ENCODE peak calls at places on chromosomes 12 and 14, in four cellular contexts. U is choroid plexus epithelial cell, L is HepG2, Q is heart left ventricle. T is an unnamed sample.
A peak's percentile ranks its signal among the peaks of the same experiment; 100 is the strongest.

GRCh38 chr14:61477845-61478438 is 156.6 kb downstream of the PRKCH start:
- DNase-seq in Q (peak; percentile 85), L (no peak), U (peak; percentile 85), T (peak; percentile 62)

GRCh38 chr12:15956413-15957185 is 45.5 kb downstream of the DERA start:
- DNase-seq in Q (no peak), U (no peak), L (no peak), T (no peak)

GRCh38 chr12:55724226-55724939 is 4.2 kb downstream of the RDH5 start:
- DNase-seq in U (peak; percentile 85), Q (no peak), L (peak; percentile 60), T (peak; percentile 74)

GRCh38 chr12:88493651-88494050 is 86.6 kb downstream of the KITLG start:
- DNase-seq in Q (no peak), U (peak; percentile 92), L (no peak), T (peak; percentile 86)

GRCh38 chr14:103104654-103105511 is 10.4 kb downstream of the EXOC3L4 start:
- DNase-seq in L (no peak), U (peak; percentile 66), Q (peak; percentile 64), T (peak; percentile 52)

GRCh38 chr12:3523058-3523457 is 32.1 kb downstream of the PRMT8 start:
- DNase-seq in U (peak; percentile 19), L (no peak), Q (no peak), T (no peak)

GRCh38 chr12:122197612-122197966 is 5.9 kb upstream of the B3GNT4 start:
- DNase-seq in L (no peak), U (peak; percentile 23), Q (no peak), T (no peak)

GRCh38 chr14:61433169-61433568 is 111.8 kb downstream of the PRKCH start:
- DNase-seq in U (no peak), Q (no peak), L (no peak), T (no peak)

GRCh38 chr12:87117516-87117915 is 861.3 kb upstream of the MGAT4C start:
- DNase-seq in L (no peak), U (no peak), Q (no peak), T (no peak)

GRCh38 chr12:44874981-44875416 is 1.1 kb downstream of the NELL2 start:
- DNase-seq in U (no peak), Q (no peak), L (no peak), T (no peak)

GRCh38 chr14:77241955-77242354 is 29.1 kb downstream of the NGB start:
- DNase-seq in Q (no peak), L (no peak), U (peak; percentile 11), T (no peak)

DNA sequence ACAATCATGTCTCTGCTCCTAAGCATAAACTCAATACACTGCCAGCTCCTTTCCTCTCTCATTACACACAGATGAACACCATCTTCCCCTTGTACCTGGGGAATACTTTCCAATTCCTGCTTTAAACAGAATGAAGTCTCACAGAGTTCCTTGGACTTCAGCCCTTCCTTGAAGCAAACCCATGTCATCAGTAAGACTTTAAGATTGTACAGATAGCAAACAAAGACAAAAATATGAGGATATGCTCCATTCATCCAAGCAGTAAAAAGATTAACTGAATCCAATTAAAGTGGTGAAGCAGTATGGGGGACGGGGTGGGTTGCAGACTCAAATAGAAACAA is 17.1 kb upstream of the CRY1 start:
- DNase-seq in L (no peak), U (no peak), Q (no peak), T (no peak)
- H3K4me3 ChIP-seq in L (no peak overlapping the region), U (no peak overlapping the region), Q (no peak overlapping the region), T (no peak overlapping the region)

DNA sequence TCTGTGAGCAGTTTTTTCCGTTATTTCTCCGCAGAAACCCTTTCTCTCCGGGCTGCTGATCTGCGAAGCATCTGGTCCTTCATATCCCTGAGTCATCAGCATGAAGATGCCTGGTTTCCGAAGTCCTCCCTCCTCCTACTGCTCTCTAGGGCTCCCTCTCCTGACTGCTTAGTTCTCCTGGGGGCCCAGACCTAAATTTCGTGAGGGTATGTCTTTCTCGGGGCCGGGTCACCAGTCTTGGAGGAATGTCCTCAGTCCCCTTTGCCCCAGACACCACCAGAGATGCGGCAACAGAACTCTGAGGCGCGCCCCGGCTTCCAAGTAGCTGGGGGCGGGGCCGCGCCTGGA is 622 bp upstream of the BICDL1 start:
- DNase-seq in U (peak; percentile 53), Q (no peak), L (no peak), T (peak; percentile 31)
- TF ChIP-seq CTCF in U (peak; percentile 40), Q (no peak), L (peak; percentile 36), T (peak; percentile 11)

DNA sequence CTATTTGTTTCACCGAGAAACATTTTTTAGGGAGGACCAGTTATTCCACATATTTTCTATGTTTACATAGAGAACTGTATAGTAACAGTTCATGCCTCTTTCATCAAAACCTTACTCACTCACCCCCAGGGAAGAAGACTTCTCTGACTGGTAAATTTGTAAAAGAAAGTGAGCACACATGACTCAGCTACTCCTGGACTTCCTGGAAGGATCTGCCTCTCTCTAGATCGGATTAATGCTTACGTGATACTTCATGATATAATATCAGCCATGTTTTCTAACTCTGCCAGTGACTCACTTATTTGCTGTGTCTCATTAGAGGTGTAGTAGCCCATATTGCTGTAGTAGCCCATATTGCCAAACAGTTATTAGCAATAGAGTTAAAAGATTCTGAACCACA is 494.3 kb upstream of the ATXN7L3B start:
- DNase-seq in Q (no peak), U (peak; percentile 73), L (no peak), T (peak; percentile 37)
- H3K4me3 ChIP-seq in Q (no peak overlapping the region), U (no peak overlapping the region), L (no peak overlapping the region), T (no peak overlapping the region)

DNA sequence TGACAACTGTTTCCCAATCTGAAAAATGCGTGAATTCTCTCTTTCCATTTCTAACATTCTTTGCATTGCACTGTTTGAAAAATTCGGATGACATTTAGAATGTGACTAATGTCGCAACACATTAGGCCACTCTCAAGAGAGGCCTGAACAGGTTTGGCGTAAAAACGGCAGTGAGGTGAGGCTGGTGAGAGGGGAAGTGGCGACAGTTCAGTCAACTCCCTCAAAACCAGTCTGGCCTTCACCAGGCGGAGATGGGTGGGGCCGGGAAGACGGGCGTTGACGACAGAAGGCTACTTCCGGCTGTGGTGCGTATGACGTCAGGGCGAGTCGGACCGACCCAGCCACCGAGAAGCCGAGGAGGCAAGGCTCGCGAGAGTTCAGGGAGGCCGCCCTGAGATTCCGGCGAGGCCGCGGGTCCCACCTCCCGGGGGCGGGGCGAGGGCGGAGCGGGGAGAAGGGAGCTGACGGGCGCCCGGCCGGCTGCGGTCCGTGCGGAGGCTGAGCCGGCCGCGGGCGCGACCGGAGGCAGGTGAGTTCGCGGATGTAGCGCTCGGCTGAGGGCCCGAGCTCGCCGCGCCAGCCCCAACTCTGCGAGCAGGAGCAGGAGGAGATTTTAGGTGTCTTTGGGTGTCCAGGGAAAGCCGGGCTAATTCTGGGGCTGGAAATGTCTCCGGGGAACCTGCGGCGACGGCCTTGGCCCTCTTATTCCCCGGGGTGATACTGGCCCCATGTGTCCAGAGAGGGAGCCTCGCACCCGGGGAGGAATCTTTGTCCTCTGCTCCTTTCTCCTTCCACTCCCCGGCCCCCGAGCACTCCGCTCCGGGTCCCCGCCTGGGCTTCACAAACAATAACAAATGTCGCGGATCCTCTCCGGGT is at the start of gene STK38L:
- DNase-seq in Q (peak; percentile 99), L (peak; percentile 91), U (peak; percentile 97), T (peak; percentile 98)
- TF ChIP-seq CTCF in Q (no peak), L (peak; percentile 66), U (peak; percentile 32), T (peak; percentile 24)

GRCh38 chr12:20440408-20440807 is 72.1 kb downstream of the PDE3A start:
- DNase-seq in U (no peak), Q (no peak), L (no peak), T (peak; percentile 51)
- H3K4me3 ChIP-seq in U (no peak overlapping the region), Q (no peak overlapping the region), L (no peak overlapping the region), T (no peak overlapping the region)

GRCh38 chr12:113759135-113759534 is 207.0 kb downstream of the RBM19 start:
- DNase-seq in L (no peak), Q (no peak), U (no peak), T (no peak)

GRCh38 chr12:113756609-113757008 is 209.5 kb downstream of the RBM19 start:
- DNase-seq in U (no peak), L (no peak), Q (no peak), T (no peak)

GRCh38 chr12:113755098-113755497 is 211.0 kb downstream of the RBM19 start:
- DNase-seq in Q (no peak), U (no peak), L (no peak), T (no peak)

GRCh38 chr12:113758165-113758924 is 207.8 kb downstream of the RBM19 start:
- DNase-seq in Q (no peak), U (no peak), L (no peak), T (no peak)

DNA sequence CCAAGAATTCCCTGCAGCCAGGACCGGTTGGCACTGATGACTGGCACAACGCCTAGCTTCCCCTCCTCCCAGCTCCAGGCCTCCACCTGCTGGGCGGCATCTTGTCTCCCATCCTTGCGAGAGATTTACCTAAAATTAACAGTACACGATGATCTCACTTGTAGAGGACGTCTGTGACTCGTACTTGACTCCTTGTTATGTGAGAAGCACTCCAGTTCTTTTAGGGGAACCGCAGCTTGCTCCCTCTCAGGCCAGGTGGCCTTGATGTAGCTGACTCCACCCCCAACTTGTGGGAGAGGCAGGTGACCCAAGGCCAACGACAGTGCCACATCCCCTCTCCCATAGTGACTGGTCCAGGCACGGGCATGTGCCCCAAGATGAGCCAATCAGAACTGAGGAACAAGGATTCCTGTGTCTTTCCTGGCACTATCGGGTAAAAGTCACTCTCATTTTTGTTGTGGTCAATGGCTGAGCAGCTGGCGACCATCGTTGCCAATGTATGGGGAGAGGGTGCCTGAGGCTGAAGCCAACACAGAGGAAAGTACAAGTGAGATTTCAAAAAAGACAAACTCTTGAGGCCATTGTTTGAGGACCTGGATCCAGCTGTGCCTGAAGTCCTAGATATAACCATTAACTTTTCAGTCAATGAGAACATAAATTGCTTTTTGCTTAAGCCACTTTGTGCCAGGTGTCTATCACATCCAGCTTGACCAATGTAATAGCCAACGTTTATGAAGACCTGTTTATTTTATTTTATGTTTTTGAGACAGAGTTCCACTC is 208.7 kb downstream of the RBM19 start:
- DNase-seq in L (no peak), Q (no peak), U (no peak), T (no peak)
- TF ChIP-seq CTCF in L (no peak), Q (no peak), U (no peak), T (no peak)